ENCODE peak calls at places on chromosome X, in four cellular contexts. D, F, G and R are unnamed samples.
A peak's percentile ranks its signal among the peaks of the same experiment; 100 is the strongest.

GRCh38 chrX:22559506-22559905 is 286.8 kb downstream of the CBLL2 start:
- DNase-seq in D (no peak), F (no peak), G (no peak), R (no peak)

GRCh38 chrX:68658530-68658929 is 11.1 kb downstream of the STARD8 start:
- DNase-seq in D (no peak), F (no peak), G (no peak), R (no peak)

GRCh38 chrX:21740329-21741274 is 17.3 kb downstream of the SMPX start:
- DNase-seq in D (no peak), F (no peak), G (no peak), R (peak; percentile 59)

GRCh38 chrX:110414679-110415439 is 56.2 kb downstream of the RTL9 start:
- DNase-seq in D (no peak), F (no peak), G (no peak), R (no peak)

GRCh38 chrX:45368705-45369104 is 168.0 kb upstream of the DIPK2B start:
- DNase-seq in D (no peak), F (no peak), G (no peak), R (no peak)

GRCh38 chrX:136170109-136170800 is 22.9 kb downstream of the FHL1 start:
- DNase-seq in D (no peak), F (no peak), G (no peak), R (no peak)

GRCh38 chrX:100745806-100746537 is 14.1 kb upstream of the SYTL4 start:
- DNase-seq in D (no peak), F (no peak), G (no peak), R (no peak)

GRCh38 chrX:110384490-110384889 is 25.8 kb downstream of the RTL9 start:
- DNase-seq in D (no peak), F (peak; percentile 59), G (peak; percentile 31), R (no peak)

GRCh38 chrX:131762802-131763234 is 218.9 kb downstream of the OR13H1 start:
- DNase-seq in D (peak; percentile 83), F (no peak), G (peak; percentile 6), R (no peak)

GRCh38 chrX:101550825-101551767 is 749 bp downstream of the ARMCX1 start:
- DNase-seq in D (no peak), F (no peak), G (peak; percentile 7), R (no peak)

GRCh38 chrX:44947995-44948394 is 75.0 kb downstream of the KDM6A start:
- DNase-seq in D (no peak), F (no peak), G (no peak), R (no peak)

GRCh38 chrX:8851487-8851886 is 50.3 kb upstream of the FAM9A start:
- DNase-seq in D (no peak), F (no peak), G (no peak), R (no peak)

GRCh38 chrX:104098919-104099318 is 13.4 kb upstream of the ZCCHC18 start:
- DNase-seq in D (no peak), F (no peak), G (no peak), R (no peak)

GRCh38 chrX:104098151-104098808 is 14.0 kb upstream of the ZCCHC18 start:
- DNase-seq in D (peak; percentile 48), F (peak; percentile 60), G (peak; percentile 32), R (peak; percentile 22)
- TF ChIP-seq TCF7L2 in D (no peak), F (no peak), G (no peak), R (no peak)

GRCh38 chrX:11698747-11699146 is 33.0 kb upstream of the ARHGAP6 start:
- DNase-seq in D (no peak), F (no peak), G (no peak), R (no peak)

GRCh38 chrX:11702965-11703631 is 37.4 kb upstream of the ARHGAP6 start:
- DNase-seq in D (no peak), F (no peak), G (no peak), R (no peak)

GRCh38 chrX:11703855-11704254 is 38.1 kb upstream of the ARHGAP6 start:
- DNase-seq in D (no peak), F (no peak), G (no peak), R (no peak)

GRCh38 chrX:11704725-11705495 is 39.2 kb upstream of the ARHGAP6 start:
- DNase-seq in D (no peak), F (no peak), G (no peak), R (no peak)

DNA sequence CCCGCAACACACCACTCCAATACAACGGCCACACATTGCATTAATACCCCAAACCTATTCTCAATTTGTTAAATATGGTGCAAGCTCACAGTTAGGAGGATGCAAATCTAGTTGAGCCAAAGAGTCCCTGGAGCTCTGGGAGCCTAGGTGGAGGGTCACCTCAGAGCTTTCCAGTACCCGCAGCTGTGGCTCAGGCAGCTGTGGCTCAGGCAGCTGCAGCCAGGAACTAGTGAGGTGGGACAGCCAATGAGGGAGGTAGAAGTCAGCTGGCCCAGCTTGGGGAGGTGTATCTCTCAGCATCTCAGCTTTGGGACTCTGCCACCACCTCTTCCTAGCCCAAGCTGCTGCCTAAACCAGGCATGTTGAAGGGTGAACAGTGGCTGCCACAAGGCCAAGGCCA is 36.7 kb upstream of the ARHGAP6 start:
- DNase-seq in D (no peak), F (no peak), G (no peak), R (no peak)
- TF ChIP-seq TCF7L2 in D (no peak), F (no peak), G (no peak), R (no peak)

DNA sequence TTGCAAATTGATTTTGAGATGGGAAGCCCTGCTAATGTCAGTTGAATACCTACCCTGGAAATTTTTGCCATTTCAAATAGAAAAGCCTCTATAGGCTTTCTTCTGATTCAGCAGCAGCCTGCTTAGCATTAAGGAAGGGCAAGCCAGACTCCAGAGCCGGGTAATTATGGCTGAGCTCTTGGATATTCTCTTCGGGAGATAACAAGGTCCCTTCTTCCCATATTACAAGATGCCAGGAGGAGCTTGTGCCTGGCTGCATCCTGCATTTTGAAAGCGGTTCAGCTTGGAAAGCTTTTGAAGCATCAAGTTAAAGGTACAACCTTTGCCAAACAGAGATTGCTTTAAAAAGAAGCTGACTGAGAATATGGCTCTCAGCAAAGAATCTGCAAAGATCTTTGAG is 399.6 kb upstream of the RPS6KA3 start:
- DNase-seq in D (no peak), F (no peak), G (no peak), R (no peak)
- TF ChIP-seq TCF7L2 in D (no peak), F (no peak), G (no peak), R (no peak)

GRCh38 chrX:47608130-47608810 is 11.4 kb downstream of the SYN1 start:
- DNase-seq in D (no peak), F (no peak), G (peak; percentile 48), R (no peak)
- TF ChIP-seq TCF7L2 in D (no peak), F (no peak), G (no peak), R (no peak)

GRCh38 chrX:72123471-72124185 is 8.1 kb downstream of the RTL5 start:
- DNase-seq in D (no peak), F (no peak), G (no peak), R (no peak)

GRCh38 chrX:72124540-72125201 is 7.0 kb downstream of the RTL5 start:
- DNase-seq in D (no peak), F (no peak), G (no peak), R (no peak)

GRCh38 chrX:72120798-72121197 is 10.9 kb downstream of the RTL5 start:
- DNase-seq in D (no peak), F (no peak), G (no peak), R (no peak)

GRCh38 chrX:72122621-72123275 is 9.0 kb downstream of the RTL5 start:
- DNase-seq in D (no peak), F (no peak), G (no peak), R (no peak)

DNA sequence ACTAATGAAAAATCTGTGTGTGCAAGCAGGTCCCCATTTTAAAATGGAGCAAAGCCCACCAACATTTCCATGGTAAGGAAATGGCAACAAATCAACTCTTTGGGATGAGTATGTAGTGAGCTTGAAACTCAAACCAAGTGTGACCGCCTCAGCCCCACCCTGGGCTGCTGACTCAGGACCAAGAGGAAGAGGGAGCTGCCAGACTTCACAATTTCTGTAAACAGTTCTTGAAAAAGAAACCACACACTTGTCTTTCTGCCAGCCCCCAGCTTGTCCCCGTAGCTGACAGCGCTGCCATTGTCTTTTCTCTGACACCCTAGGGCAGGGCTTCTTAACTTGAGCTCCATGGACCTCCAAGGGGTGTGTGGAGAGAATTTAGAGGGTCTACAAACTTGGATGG is 10.3 kb downstream of the RTL5 start:
- DNase-seq in D (no peak), F (no peak), G (no peak), R (no peak)
- TF ChIP-seq TCF7L2 in D (no peak), F (no peak), G (no peak), R (no peak)